ENCODE peak calls at places on chromosomes 3 and 15, in eight cellular contexts. W, B, Q, V, A, J, I and F are unnamed samples.

GRCh38 chr3:42101048-42101447 is 9.9 kb downstream of the TRAK1 start:
- DNase-seq in W (no peak), B (peak; percentile 79), Q (no peak), V (no peak), A (no peak), J (peak; percentile 37), I (peak; percentile 56), F (no peak)

GRCh38 chr3:108125550-108126071 is 34.8 kb upstream of the CD47 start:
- DNase-seq in W (peak; percentile 85), B (no peak), Q (peak; percentile 11), V (no peak), A (peak; percentile 64), J (no peak), I (peak; percentile 81), F (peak; percentile 30)

GRCh38 chr15:98952381-98952803 is 55.2 kb downstream of the PGPEP1L start:
- DNase-seq in W (no peak), B (no peak), Q (no peak), V (no peak), A (no peak), J (no peak), I (no peak), F (no peak)

GRCh38 chr15:71596672-71597071 is 213.7 kb upstream of the NR2E3 start:
- DNase-seq in W (no peak), B (peak; percentile 34), Q (no peak), V (peak; percentile 37), A (no peak), J (no peak), I (no peak), F (no peak)

GRCh38 chr15:38652998-38653397 is 88.4 kb upstream of the RASGRP1 start:
- DNase-seq in W (no peak), B (no peak), Q (no peak), V (no peak), A (no peak), J (no peak), I (no peak), F (no peak)

GRCh38 chr3:117898722-117899121 is 1135.9 kb downstream of the IGSF11 start:
- DNase-seq in W (no peak), B (no peak), Q (no peak), V (peak; percentile 65), A (no peak), J (peak; percentile 47), I (peak; percentile 21), F (no peak)

GRCh38 chr15:65069179-65069578 is 1.4 kb upstream of the RASL12 start:
- DNase-seq in W (no peak), B (peak; percentile 91), Q (no peak), V (no peak), A (no peak), J (no peak), I (no peak), F (no peak)

GRCh38 chr3:172516318-172517214 is 6.7 kb downstream of the TNFSF10 start:
- DNase-seq in W (no peak), B (peak; percentile 57), Q (no peak), V (no peak), A (no peak), J (peak; percentile 83), I (no peak), F (no peak)

GRCh38 chr3:174099724-174100123 is 702.2 kb downstream of the NLGN1 start:
- DNase-seq in W (no peak), B (no peak), Q (no peak), V (no peak), A (no peak), J (no peak), I (no peak), F (no peak)

GRCh38 chr3:114809668-114810413 is 337.2 kb downstream of the ZBTB20 start:
- DNase-seq in W (no peak), B (no peak), Q (no peak), V (no peak), A (no peak), J (peak; percentile 26), I (no peak), F (no peak)

GRCh38 chr15:99546436-99547100 is 19.2 kb upstream of the MEF2A start:
- DNase-seq in W (no peak), B (no peak), Q (no peak), V (no peak), A (no peak), J (no peak), I (no peak), F (no peak)

GRCh38 chr3:156594229-156594683 is 39.3 kb upstream of the SSR3 start:
- DNase-seq in W (no peak), B (no peak), Q (no peak), V (no peak), A (no peak), J (no peak), I (no peak), F (peak; percentile 43)

GRCh38 chr15:42511010-42511396 is 15.6 kb downstream of the SNAP23 start:
- DNase-seq in W (no peak), B (peak; percentile 39), Q (no peak), V (no peak), A (no peak), J (peak; percentile 19), I (peak; percentile 46), F (no peak)

GRCh38 chr3:97306226-97306625 is 458.3 kb upstream of the ARL6 start:
- DNase-seq in W (no peak), B (no peak), Q (no peak), V (peak; percentile 90), A (no peak), J (no peak), I (no peak), F (no peak)

GRCh38 chr3:106176734-106177133 is 307.9 kb upstream of the CBLB start:
- DNase-seq in W (no peak), B (peak; percentile 3), Q (no peak), V (no peak), A (no peak), J (peak; percentile 36), I (peak; percentile 26), F (no peak)

GRCh38 chr3:32848215-32848614 is 30.4 kb downstream of the TRIM71 start:
- DNase-seq in W (no peak), B (no peak), Q (no peak), V (peak; percentile 79), A (no peak), J (no peak), I (peak; percentile 92), F (no peak)

GRCh38 chr3:32354362-32354778 is 37.3 kb upstream of the CMTM7 start:
- DNase-seq in W (no peak), B (no peak), Q (no peak), V (no peak), A (no peak), J (no peak), I (no peak), F (no peak)

GRCh38 chr15:38555686-38556334 is 8.8 kb downstream of the RASGRP1 start:
- DNase-seq in W (no peak), B (no peak), Q (no peak), V (no peak), A (no peak), J (no peak), I (no peak), F (peak; percentile 71)

GRCh38 chr15:47035756-47036155 is 681.5 kb upstream of the SEMA6D start:
- DNase-seq in W (peak; percentile 15), B (no peak), Q (no peak), V (no peak), A (no peak), J (peak; percentile 0), I (no peak), F (no peak)

GRCh38 chr3:117537949-117538348 is 828.4 kb downstream of the TUSC7 start:
- DNase-seq in W (no peak), B (no peak), Q (no peak), V (no peak), A (no peak), J (no peak), I (no peak), F (no peak)

GRCh38 chr3:146037697-146038096 is 123.3 kb downstream of the PLOD2 start:
- DNase-seq in W (no peak), B (peak; percentile 5), Q (no peak), V (no peak), A (no peak), J (no peak), I (no peak), F (no peak)

GRCh38 chr15:79872358-79873017 is 24.3 kb downstream of the MTHFS start:
- DNase-seq in W (no peak), B (no peak), Q (no peak), V (peak; percentile 74), A (no peak), J (peak; percentile 91), I (peak; percentile 84), F (no peak)

GRCh38 chr3:13483286-13483685 is 3.2 kb downstream of the HDAC11 start:
- DNase-seq in W (no peak), B (no peak), Q (no peak), V (no peak), A (peak; percentile 50), J (no peak), I (no peak), F (no peak)

GRCh38 chr3:46713898-46714552 is 3.6 kb downstream of the PRSS50 start:
- DNase-seq in W (no peak), B (no peak), Q (no peak), V (no peak), A (no peak), J (no peak), I (no peak), F (no peak)

GRCh38 chr3:128496019-128496601 is 3.1 kb upstream of the GATA2 start:
- DNase-seq in W (no peak), B (no peak), Q (no peak), V (no peak), A (no peak), J (no peak), I (no peak), F (no peak)

GRCh38 chr15:58014040-58014439 is 51.5 kb downstream of the ALDH1A2 start:
- DNase-seq in W (no peak), B (no peak), Q (no peak), V (no peak), A (no peak), J (no peak), I (no peak), F (no peak)

GRCh38 chr3:134034005-134034785 is 4.5 kb upstream of the SLCO2A1 start:
- DNase-seq in W (no peak), B (no peak), Q (no peak), V (no peak), A (no peak), J (peak; percentile 35), I (no peak), F (no peak)

GRCh38 chr15:57505949-57506391 is 85.7 kb upstream of the MYZAP start:
- DNase-seq in W (peak; percentile 30), B (no peak), Q (no peak), V (no peak), A (peak; percentile 78), J (peak; percentile 80), I (no peak), F (peak; percentile 77)

GRCh38 chr3:41768363-41768762 is 193.5 kb downstream of the ULK4 start:
- DNase-seq in W (no peak), B (no peak), Q (no peak), V (no peak), A (no peak), J (no peak), I (no peak), F (no peak)

GRCh38 chr15:78241017-78241416 is 6.7 kb upstream of the ACSBG1 start:
- DNase-seq in W (peak; percentile 43), B (peak; percentile 91), Q (peak; percentile 16), V (peak; percentile 87), A (peak; percentile 85), J (peak; percentile 77), I (peak; percentile 87), F (peak; percentile 89)

GRCh38 chr3:71456155-71456554 is 127.4 kb downstream of the FOXP1 start:
- DNase-seq in W (no peak), B (peak; percentile 28), Q (no peak), V (no peak), A (no peak), J (peak; percentile 20), I (peak; percentile 36), F (no peak)

GRCh38 chr15:77546870-77547269 is 85.8 kb downstream of the LINGO1 start:
- DNase-seq in W (no peak), B (no peak), Q (no peak), V (no peak), A (no peak), J (no peak), I (no peak), F (no peak)

GRCh38 chr3:134228035-134228434 is 22.6 kb downstream of the RYK start:
- DNase-seq in W (no peak), B (no peak), Q (no peak), V (no peak), A (no peak), J (no peak), I (no peak), F (no peak)

GRCh38 chr3:148866261-148866660 is 1.2 kb downstream of the CPA3 start:
- DNase-seq in W (no peak), B (no peak), Q (no peak), V (peak; percentile 71), A (no peak), J (peak; percentile 36), I (no peak), F (no peak)